ENCODE peak calls at places on chromosomes 16 and 17, in seven cellular contexts. One of them, this sample, is unnamed.

GRCh38 chr16:55773859-55774549 is 58.9 kb downstream of the CES1 start:
- DNase-seq in COR-L47: no peak
- DNase-seq in NCI-H1092: no peak
- DNase-seq in smooth muscle cell of the brain vasculature: no peak
- DNase-seq in activated CD8-positive, alpha-beta T cell treated with anti-CD3 and anti-CD28 coated beads, Interleukin-2, amount 10 ng/mL, durations not matched to agents 7 days and 5 days: no peak
- DNase-seq in CD8-positive, alpha-beta memory T cell: no peak
- DNase-seq in fibroblast of the conjunctiva: no peak
- DNase-seq in this sample: no peak

GRCh38 chr16:17320009-17320408 is 150.8 kb downstream of the XYLT1 start:
- DNase-seq in fibroblast of the conjunctiva: no peak
- DNase-seq in COR-L47: no peak
- DNase-seq in activated CD8-positive, alpha-beta T cell treated with anti-CD3 and anti-CD28 coated beads, Interleukin-2, amount 10 ng/mL, durations not matched to agents 7 days and 5 days: no peak
- DNase-seq in smooth muscle cell of the brain vasculature: no peak
- DNase-seq in NCI-H1092: no peak
- DNase-seq in CD8-positive, alpha-beta memory T cell: no peak
- DNase-seq in this sample: no peak

GRCh38 chr17:80861892-80862291 is 129.7 kb upstream of the CHMP6 start:
- DNase-seq in fibroblast of the conjunctiva: peak; percentile 13
- DNase-seq in CD8-positive, alpha-beta memory T cell: no peak
- DNase-seq in smooth muscle cell of the brain vasculature: no peak
- DNase-seq in activated CD8-positive, alpha-beta T cell treated with anti-CD3 and anti-CD28 coated beads, Interleukin-2, amount 10 ng/mL, durations not matched to agents 7 days and 5 days: peak; percentile 71
- DNase-seq in COR-L47: peak; percentile 37
- DNase-seq in NCI-H1092: no peak
- DNase-seq in this sample: no peak

GRCh38 chr16:49858200-49859129 is 2.6 kb upstream of the ZNF423 start:
- DNase-seq in activated CD8-positive, alpha-beta T cell treated with anti-CD3 and anti-CD28 coated beads, Interleukin-2, amount 10 ng/mL, durations not matched to agents 7 days and 5 days: no peak
- DNase-seq in fibroblast of the conjunctiva: no peak
- DNase-seq in COR-L47: peak; percentile 31
- DNase-seq in smooth muscle cell of the brain vasculature: no peak
- DNase-seq in CD8-positive, alpha-beta memory T cell: no peak
- DNase-seq in NCI-H1092: no peak
- DNase-seq in this sample: no peak

GRCh38 chr17:47733047-47733413 is at the start of gene TBX21:
- DNase-seq in CD8-positive, alpha-beta memory T cell: peak; percentile 90
- DNase-seq in smooth muscle cell of the brain vasculature: no peak
- DNase-seq in activated CD8-positive, alpha-beta T cell treated with anti-CD3 and anti-CD28 coated beads, Interleukin-2, amount 10 ng/mL, durations not matched to agents 7 days and 5 days: peak; percentile 97
- DNase-seq in NCI-H1092: peak; percentile 47
- DNase-seq in fibroblast of the conjunctiva: no peak
- DNase-seq in COR-L47: peak; percentile 89
- DNase-seq in this sample: no peak

GRCh38 chr17:2863204-2863603 is 67.0 kb downstream of the RAP1GAP2 start:
- DNase-seq in smooth muscle cell of the brain vasculature: no peak
- DNase-seq in COR-L47: no peak
- DNase-seq in CD8-positive, alpha-beta memory T cell: no peak
- DNase-seq in fibroblast of the conjunctiva: no peak
- DNase-seq in activated CD8-positive, alpha-beta T cell treated with anti-CD3 and anti-CD28 coated beads, Interleukin-2, amount 10 ng/mL, durations not matched to agents 7 days and 5 days: no peak
- DNase-seq in NCI-H1092: no peak
- DNase-seq in this sample: no peak

GRCh38 chr17:80899402-80900268 is 92.0 kb upstream of the CHMP6 start:
- DNase-seq in smooth muscle cell of the brain vasculature: no peak
- DNase-seq in activated CD8-positive, alpha-beta T cell treated with anti-CD3 and anti-CD28 coated beads, Interleukin-2, amount 10 ng/mL, durations not matched to agents 7 days and 5 days: peak; percentile 88
- DNase-seq in COR-L47: peak; percentile 5
- DNase-seq in NCI-H1092: no peak
- DNase-seq in CD8-positive, alpha-beta memory T cell: peak; percentile 57
- DNase-seq in fibroblast of the conjunctiva: no peak
- DNase-seq in this sample: no peak

GRCh38 chr16:74998481-74999207 is at the start of gene ZNRF1:
- DNase-seq in activated CD8-positive, alpha-beta T cell treated with anti-CD3 and anti-CD28 coated beads, Interleukin-2, amount 10 ng/mL, durations not matched to agents 7 days and 5 days: peak; percentile 89
- DNase-seq in fibroblast of the conjunctiva: peak; percentile 57
- DNase-seq in CD8-positive, alpha-beta memory T cell: peak; percentile 70
- DNase-seq in smooth muscle cell of the brain vasculature: peak; percentile 41
- DNase-seq in COR-L47: peak; percentile 61
- DNase-seq in NCI-H1092: peak; percentile 74
- DNase-seq in this sample: peak; percentile 46

GRCh38 chr16:47613251-47613650 is 152.1 kb downstream of the PHKB start:
- DNase-seq in CD8-positive, alpha-beta memory T cell: no peak
- DNase-seq in smooth muscle cell of the brain vasculature: no peak
- DNase-seq in COR-L47: no peak
- DNase-seq in activated CD8-positive, alpha-beta T cell treated with anti-CD3 and anti-CD28 coated beads, Interleukin-2, amount 10 ng/mL, durations not matched to agents 7 days and 5 days: no peak
- DNase-seq in NCI-H1092: no peak
- DNase-seq in fibroblast of the conjunctiva: no peak
- DNase-seq in this sample: no peak

GRCh38 chr16:50598256-50598894 is 50.2 kb downstream of the NKD1 start:
- DNase-seq in NCI-H1092: no peak
- DNase-seq in smooth muscle cell of the brain vasculature: no peak
- DNase-seq in activated CD8-positive, alpha-beta T cell treated with anti-CD3 and anti-CD28 coated beads, Interleukin-2, amount 10 ng/mL, durations not matched to agents 7 days and 5 days: no peak
- DNase-seq in COR-L47: no peak
- DNase-seq in CD8-positive, alpha-beta memory T cell: no peak
- DNase-seq in fibroblast of the conjunctiva: no peak
- DNase-seq in this sample: no peak

GRCh38 chr17:31293586-31293985 is 3.5 kb downstream of the OMG start:
- DNase-seq in COR-L47: no peak
- DNase-seq in CD8-positive, alpha-beta memory T cell: no peak
- DNase-seq in smooth muscle cell of the brain vasculature: no peak
- DNase-seq in fibroblast of the conjunctiva: no peak
- DNase-seq in activated CD8-positive, alpha-beta T cell treated with anti-CD3 and anti-CD28 coated beads, Interleukin-2, amount 10 ng/mL, durations not matched to agents 7 days and 5 days: no peak
- DNase-seq in NCI-H1092: no peak
- DNase-seq in this sample: no peak

GRCh38 chr17:78416791-78417530 is 38.5 kb downstream of the PGS1 start:
- DNase-seq in COR-L47: no peak
- DNase-seq in NCI-H1092: no peak
- DNase-seq in smooth muscle cell of the brain vasculature: no peak
- DNase-seq in CD8-positive, alpha-beta memory T cell: no peak
- DNase-seq in fibroblast of the conjunctiva: no peak
- DNase-seq in activated CD8-positive, alpha-beta T cell treated with anti-CD3 and anti-CD28 coated beads, Interleukin-2, amount 10 ng/mL, durations not matched to agents 7 days and 5 days: no peak
- DNase-seq in this sample: no peak

GRCh38 chr17:64130559-64131001 is 636 bp upstream of the ERN1 start:
- DNase-seq in activated CD8-positive, alpha-beta T cell treated with anti-CD3 and anti-CD28 coated beads, Interleukin-2, amount 10 ng/mL, durations not matched to agents 7 days and 5 days: peak; percentile 35
- DNase-seq in fibroblast of the conjunctiva: no peak
- DNase-seq in CD8-positive, alpha-beta memory T cell: no peak
- DNase-seq in smooth muscle cell of the brain vasculature: no peak
- DNase-seq in COR-L47: no peak
- DNase-seq in NCI-H1092: no peak
- DNase-seq in this sample: peak; percentile 51

GRCh38 chr16:62225675-62226074 is 189.4 kb upstream of the CDH8 start:
- DNase-seq in COR-L47: peak; percentile 82
- DNase-seq in smooth muscle cell of the brain vasculature: no peak
- DNase-seq in activated CD8-positive, alpha-beta T cell treated with anti-CD3 and anti-CD28 coated beads, Interleukin-2, amount 10 ng/mL, durations not matched to agents 7 days and 5 days: peak; percentile 36
- DNase-seq in NCI-H1092: peak; percentile 5
- DNase-seq in fibroblast of the conjunctiva: peak; percentile 13
- DNase-seq in CD8-positive, alpha-beta memory T cell: no peak
- DNase-seq in this sample: no peak

This sample was measured in GM04504.